ENCODE peak calls at places on chromosome 12, in nine cellular contexts. P is stimulated activated CD8-positive, alpha-beta memory T cell treated with anti-CD3 and anti-CD28 coated beads, Interleukin-7, amount 100 ng/mL, for 24 hours; Q is pancreas; J is erythroblast; N is stimulated activated CD4-positive, alpha-beta T cell treated with anti-CD3 and anti-CD28 coated beads, Interleukin-4, amount 100 ng/mL, for 1 hour; I is NCI-H510A treated with DMSO at 0.1 percent for 48 hours; H is EL; K is upper lobe of left lung; U is H54. O is an unnamed sample.

GRCh38 chr12:72925716-72926115 is 653.5 kb downstream of the TRHDE start:
- DNase-seq in P (no peak), Q (no peak), J (no peak), N (no peak), I (no peak), H (no peak), K (no peak), U (no peak), O (no peak)

GRCh38 chr12:51381226-51382079 is 9.8 kb downstream of the GALNT6 start:
- DNase-seq in P (no peak), Q (no peak), J (no peak), N (no peak), I (peak), H (no peak), K (no peak), U (no peak), O (peak)

GRCh38 chr12:68743416-68743815 is 2.6 kb upstream of the SLC35E3 start:
- DNase-seq in P (no peak), Q (no peak), J (no peak), N (no peak), I (no peak), H (peak), K (no peak), U (no peak), O (peak)

GRCh38 chr12:109871678-109872314 is 8.5 kb downstream of the GLTP start:
- DNase-seq in P (no peak), Q (no peak), J (no peak), N (no peak), I (no peak), H (peak), K (no peak), U (no peak), O (no peak)

GRCh38 chr12:4307593-4308333 is 13.2 kb upstream of the TIGAR start:
- DNase-seq in P (no peak), Q (peak), J (peak), N (no peak), I (peak), H (peak), K (peak), U (peak), O (peak)

GRCh38 chr12:79681008-79681590 is 9.7 kb downstream of the PAWR start:
- DNase-seq in P (no peak), Q (no peak), J (peak), N (no peak), I (peak), H (peak), K (no peak), U (no peak), O (peak)

GRCh38 chr12:39127401-39127800 is 222.0 kb upstream of the CPNE8 start:
- DNase-seq in P (no peak), Q (no peak), J (no peak), N (no peak), I (no peak), H (peak), K (no peak), U (peak), O (no peak)

GRCh38 chr12:6778212-6778570 is 5.9 kb downstream of the LAG3 start:
- DNase-seq in P (no peak), Q (no peak), J (peak), N (no peak), I (no peak), H (peak), K (peak), U (no peak), O (no peak)

GRCh38 chr12:28698541-28698940 is 450.5 kb upstream of the FAR2 start:
- DNase-seq in P (no peak), Q (no peak), J (no peak), N (no peak), I (no peak), H (no peak), K (no peak), U (no peak), O (no peak)

GRCh38 chr12:21940972-21941521 is at the start of gene ABCC9:
- DNase-seq in P (no peak), Q (peak), J (no peak), N (peak), I (no peak), H (peak), K (peak), U (no peak), O (peak)

GRCh38 chr12:46556820-46557524 is 184.4 kb upstream of the SLC38A2 start:
- DNase-seq in P (no peak), Q (no peak), J (no peak), N (no peak), I (no peak), H (peak), K (no peak), U (no peak), O (peak)

GRCh38 chr12:124821252-124822200 is 42.1 kb downstream of the SCARB1 start:
- DNase-seq in P (no peak), Q (no peak), J (no peak), N (no peak), I (no peak), H (no peak), K (no peak), U (no peak), O (no peak)

GRCh38 chr12:76337583-76337982 is 10.6 kb downstream of the BBS10 start:
- DNase-seq in P (no peak), Q (no peak), J (no peak), N (no peak), I (no peak), H (peak), K (no peak), U (peak), O (peak)

GRCh38 chr12:3137268-3137761 is 60.1 kb downstream of the TSPAN9 start:
- DNase-seq in P (no peak), Q (no peak), J (no peak), N (no peak), I (no peak), H (peak), K (no peak), U (peak), O (peak)

GRCh38 chr12:98344034-98344565 is 171.3 kb upstream of the TMPO start:
- DNase-seq in P (no peak), Q (no peak), J (no peak), N (no peak), I (no peak), H (no peak), K (no peak), U (no peak), O (no peak)

GRCh38 chr12:102690267-102690666 is 209.9 kb upstream of the IGF1 start:
- DNase-seq in P (no peak), Q (no peak), J (no peak), N (no peak), I (no peak), H (no peak), K (no peak), U (no peak), O (no peak)

GRCh38 chr12:1544991-1545700 is 49.2 kb downstream of the FBXL14 start:
- DNase-seq in P (no peak), Q (no peak), J (no peak), N (no peak), I (no peak), H (peak), K (no peak), U (no peak), O (peak)

GRCh38 chr12:98894412-98895085 is 249.5 kb downstream of the APAF1 start:
- DNase-seq in P (no peak), Q (peak), J (no peak), N (no peak), I (no peak), H (no peak), K (peak), U (no peak), O (no peak)

GRCh38 chr12:27709932-27710591 is 570 bp upstream of the MRPS35 start:
- DNase-seq in P (no peak), Q (peak), J (no peak), N (no peak), I (peak), H (peak), K (peak), U (peak), O (no peak)

GRCh38 chr12:16027012-16027411 is 115.9 kb downstream of the DERA start:
- DNase-seq in P (no peak), Q (no peak), J (no peak), N (no peak), I (no peak), H (no peak), K (no peak), U (no peak), O (no peak)